ENCODE peak calls at places on chromosomes 4 and X, in five cellular contexts. V, O, J, K and W are unnamed samples. For H3K27me3 and H3K4me1, the result is how much of the 10 kb centered on the place peaks cover.

GRCh38 chr4:23631255-23631950 is 258.4 kb downstream of the PPARGC1A start:
- DNase-seq in O (no peak), K (no peak), V (no peak), J (no peak), W (no peak)

GRCh38 chr4:164095313-164096110 is 601.0 kb downstream of the TMA16 start:
- DNase-seq in O (no peak), J (peak), V (no peak), K (peak), W (no peak)

GRCh38 chr4:20681263-20681662 is 19.0 kb upstream of the PACRGL start:
- DNase-seq in O (no peak), K (no peak), J (no peak), V (no peak), W (no peak)

GRCh38 chr4:128946929-128947328 is 137.4 kb downstream of the JADE1 start:
- DNase-seq in J (no peak), K (no peak), V (no peak), O (no peak), W (no peak)

GRCh38 chrX:350534-351321 is 32.1 kb upstream of the GTPBP6 start:
- DNase-seq in K (no peak), J (no peak), V (no peak), O (peak), W (peak)

GRCh38 chr4:110201502-110201901 is 3.1 kb upstream of the ELOVL6 start:
- DNase-seq in K (no peak), J (no peak), V (no peak), O (no peak), W (no peak)

GRCh38 chr4:61799794-61800193 is 599.7 kb downstream of the ADGRL3 start:
- DNase-seq in V (no peak), K (no peak), O (no peak), J (no peak), W (no peak)

GRCh38 chrX:101659601-101660063 is at the start of gene ARMCX2:
- DNase-seq in V (peak), O (peak), J (peak), K (peak), W (peak)

GRCh38 chr4:135249006-135249405 is 1047.4 kb upstream of the PABPC4L start:
- DNase-seq in J (no peak), K (no peak), O (no peak), V (no peak), W (no peak)

GRCh38 chr4:2251073-2251794 is 9.3 kb upstream of the HAUS3 start:
- DNase-seq in O (peak), V (peak), J (no peak), K (no peak), W (peak)

GRCh38 chr4:8665406-8666360 is 73.1 kb downstream of the CPZ start:
- DNase-seq in K (no peak), V (no peak), O (peak), J (peak), W (no peak)

DNA sequence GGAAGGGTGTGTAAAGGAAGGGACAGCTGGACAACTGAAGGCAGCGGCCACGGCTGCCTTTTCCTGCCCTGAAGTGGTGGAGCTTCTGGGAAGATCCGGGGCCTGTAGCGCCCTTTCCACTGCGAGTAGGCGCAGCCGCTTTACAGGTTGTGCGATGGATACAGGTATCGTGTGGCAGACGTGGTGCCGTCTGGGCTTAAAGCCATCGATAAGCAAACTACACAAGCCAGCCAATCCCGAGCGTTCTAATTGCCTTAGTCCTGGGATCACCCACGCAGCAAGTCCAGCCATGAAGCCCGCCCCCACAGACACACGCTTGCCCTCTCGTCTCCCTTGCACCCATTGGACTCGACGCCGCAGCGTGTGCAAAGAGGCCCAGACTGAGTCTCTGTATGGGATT is 15.4 kb downstream of the NKX6-1 start:
- DNase-seq in J (no peak), O (no peak), K (no peak), V (no peak), W (no peak)
- H3K27me3 ChIP-seq in J (under half), O (half or more), K (half or more), V (half or more), W (under half)

DNA sequence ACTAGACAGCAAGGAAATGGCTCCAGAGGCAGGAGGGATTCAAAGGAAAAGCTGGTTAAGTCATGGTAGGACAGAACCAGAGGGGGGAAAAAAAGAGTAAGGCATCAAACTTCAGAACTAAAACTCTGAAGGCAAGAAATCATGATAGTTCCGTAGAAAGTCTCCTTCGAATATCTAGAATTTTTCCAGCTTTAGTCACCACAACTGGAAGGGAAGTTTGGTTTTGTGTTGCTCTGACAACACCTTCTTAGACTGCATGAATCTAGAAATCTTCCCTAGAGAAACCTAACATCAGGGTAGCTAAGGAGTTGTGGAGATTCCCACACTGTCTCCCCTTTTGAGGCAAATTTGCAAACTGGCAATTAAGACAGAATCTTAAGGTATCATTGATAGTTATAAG is 33.7 kb downstream of the AMMECR1 start:
- DNase-seq in O (no peak), K (peak), V (no peak), J (peak), W (no peak)
- H3K4me1 ChIP-seq in O (under half), K (under half), V (under half), J (under half), W (under half)

GRCh38 chrX:137032378-137032694 is 1.5 kb downstream of the GPR101 start:
- DNase-seq in K (no peak), J (no peak), O (no peak), V (no peak), W (no peak)
- H3K27me3 ChIP-seq in K (under half), J (under half), O (under half), V (half or more), W (under half)

GRCh38 chr4:15676899-15677298 is 4.7 kb upstream of the FAM200B start:
- DNase-seq in J (no peak), O (no peak), V (no peak), K (no peak), W (no peak)

GRCh38 chr4:15675363-15675762 is 6.3 kb upstream of the FAM200B start:
- DNase-seq in J (no peak), K (no peak), V (no peak), O (no peak), W (no peak)

GRCh38 chr4:15674926-15675325 is 6.7 kb upstream of the FAM200B start:
- DNase-seq in O (no peak), V (no peak), K (no peak), J (no peak), W (no peak)

GRCh38 chr4:15677507-15677988 is 4.1 kb upstream of the FAM200B start:
- DNase-seq in J (peak), K (peak), O (no peak), V (no peak), W (no peak)

GRCh38 chr4:15676039-15676438 is 5.6 kb upstream of the FAM200B start:
- DNase-seq in K (no peak), J (no peak), V (no peak), O (no peak), W (no peak)
- H3K4me1 ChIP-seq in K (under half), J (under half), V (under half), O (under half), W (under half)

GRCh38 chrX:129631850-129632249 is 22.9 kb downstream of the APLN start:
- DNase-seq in K (no peak), J (no peak), O (no peak), V (no peak), W (no peak)
- H3K27me3 ChIP-seq in K (under half), J (under half), O (under half), V (under half), W (under half)

GRCh38 chrX:115894087-115894486 is 276.5 kb upstream of the AGTR2 start:
- DNase-seq in V (no peak), K (peak), J (peak), O (no peak), W (no peak)
- H3K4me1 ChIP-seq in V (under half), K (under half), J (under half), O (under half), W (under half)

GRCh38 chrX:65674351-65674893 is 7.0 kb downstream of the MSN start:
- DNase-seq in K (no peak), O (no peak), V (no peak), J (peak), W (no peak)

GRCh38 chrX:65671966-65672365 is 4.5 kb downstream of the MSN start:
- DNase-seq in J (no peak), O (no peak), V (no peak), K (no peak), W (no peak)

GRCh38 chrX:65668362-65669310 is 1.2 kb downstream of the MSN start:
- DNase-seq in K (peak), V (peak), O (peak), J (peak), W (peak)

GRCh38 chrX:65673857-65674350 is 6.5 kb downstream of the MSN start:
- DNase-seq in O (no peak), V (no peak), J (no peak), K (no peak), W (no peak)

DNA sequence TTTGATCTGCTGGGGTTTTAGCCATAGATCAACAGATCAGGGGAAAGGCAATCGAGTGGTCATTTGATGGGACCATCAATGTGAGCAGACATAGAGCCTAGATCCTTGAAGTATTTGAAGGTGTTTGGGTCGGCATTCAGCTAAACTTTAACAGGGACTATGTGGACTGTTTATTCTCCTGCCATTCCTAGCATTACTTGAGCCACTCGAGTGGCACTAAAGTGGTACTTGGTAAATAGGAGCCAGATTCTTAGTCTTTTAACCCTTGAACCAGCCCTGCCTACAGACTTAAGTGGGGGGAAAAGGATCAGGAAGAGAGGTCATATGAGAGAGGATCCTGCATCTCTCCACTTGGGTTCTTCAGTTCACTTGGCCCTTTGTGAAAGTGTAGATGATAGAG is 3.8 kb downstream of the MSN start:
- DNase-seq in V (no peak), K (no peak), O (no peak), J (no peak), W (no peak)
- H3K27me3 ChIP-seq in V (under half), K (under half), O (under half), J (under half), W (under half)